ENCODE peak calls at places on chromosomes 3 and 15, in seven cellular contexts. One of them, this sample, is unnamed.

GRCh38 chr3:71253169-71253568 is 330.4 kb downstream of the FOXP1 start:
- DNase-seq in cardiac muscle cell: no peak
- DNase-seq in GM12878: no peak
- DNase-seq in adrenal gland: no peak
- DNase-seq in MM.1S: no peak
- DNase-seq in endodermal cell: no peak
- DNase-seq in endothelial cell of umbilical vein: no peak
- DNase-seq in this sample: no peak

GRCh38 chr3:101780661-101781060 is 1.6 kb downstream of the NXPE3 start:
- DNase-seq in cardiac muscle cell: peak; percentile 85
- DNase-seq in GM12878: no peak
- DNase-seq in adrenal gland: no peak
- DNase-seq in MM.1S: peak; percentile 41
- DNase-seq in endodermal cell: no peak
- DNase-seq in endothelial cell of umbilical vein: peak; percentile 52
- DNase-seq in this sample: no peak

GRCh38 chr3:141111364-141112150 is 60.4 kb downstream of the SPSB4 start:
- DNase-seq in cardiac muscle cell: no peak
- DNase-seq in GM12878: no peak
- DNase-seq in adrenal gland: no peak
- DNase-seq in MM.1S: no peak
- DNase-seq in endodermal cell: no peak
- DNase-seq in endothelial cell of umbilical vein: no peak
- DNase-seq in this sample: no peak

GRCh38 chr3:183626877-183627594 is 8.4 kb upstream of the KLHL24 start:
- DNase-seq in cardiac muscle cell: no peak
- DNase-seq in GM12878: no peak
- DNase-seq in adrenal gland: peak; percentile 39
- DNase-seq in MM.1S: no peak
- DNase-seq in endodermal cell: no peak
- DNase-seq in endothelial cell of umbilical vein: no peak
- DNase-seq in this sample: no peak

GRCh38 chr15:85751731-85752421 is 42.8 kb downstream of the KLHL25 start:
- DNase-seq in cardiac muscle cell: no peak
- DNase-seq in GM12878: no peak
- DNase-seq in adrenal gland: no peak
- DNase-seq in MM.1S: no peak
- DNase-seq in endodermal cell: peak; percentile 86
- DNase-seq in endothelial cell of umbilical vein: no peak
- DNase-seq in this sample: no peak

GRCh38 chr3:127720985-127721384 is 48.2 kb downstream of the ABTB1 start:
- DNase-seq in cardiac muscle cell: no peak
- DNase-seq in GM12878: no peak
- DNase-seq in adrenal gland: no peak
- DNase-seq in MM.1S: no peak
- DNase-seq in endodermal cell: no peak
- DNase-seq in endothelial cell of umbilical vein: no peak
- DNase-seq in this sample: no peak

GRCh38 chr3:170410428-170411029 is 8.1 kb upstream of the CLDN11 start:
- DNase-seq in cardiac muscle cell: peak; percentile 47
- DNase-seq in GM12878: no peak
- DNase-seq in adrenal gland: no peak
- DNase-seq in MM.1S: peak; percentile 51
- DNase-seq in endodermal cell: no peak
- DNase-seq in endothelial cell of umbilical vein: peak; percentile 50
- DNase-seq in this sample: no peak

GRCh38 chr15:73637527-73637926 is 4.3 kb upstream of the NPTN start:
- DNase-seq in cardiac muscle cell: peak; percentile 23
- DNase-seq in GM12878: no peak
- DNase-seq in adrenal gland: no peak
- DNase-seq in MM.1S: no peak
- DNase-seq in endodermal cell: no peak
- DNase-seq in endothelial cell of umbilical vein: no peak
- DNase-seq in this sample: no peak

GRCh38 chr3:42557849-42558248 is 23.9 kb downstream of the SEC22C start:
- DNase-seq in cardiac muscle cell: no peak
- DNase-seq in GM12878: no peak
- DNase-seq in adrenal gland: no peak
- DNase-seq in MM.1S: no peak
- DNase-seq in endodermal cell: peak; percentile 49
- DNase-seq in endothelial cell of umbilical vein: no peak
- DNase-seq in this sample: no peak

GRCh38 chr3:30084971-30085403 is 521.4 kb upstream of the TGFBR2 start:
- DNase-seq in cardiac muscle cell: peak; percentile 10
- DNase-seq in GM12878: no peak
- DNase-seq in adrenal gland: no peak
- DNase-seq in MM.1S: no peak
- DNase-seq in endodermal cell: peak; percentile 88
- DNase-seq in endothelial cell of umbilical vein: peak; percentile 10
- DNase-seq in this sample: no peak

GRCh38 chr15:72474912-72475601 is 927 bp downstream of the ARIH1 start:
- DNase-seq in cardiac muscle cell: peak; percentile 90
- DNase-seq in GM12878: peak; percentile 35
- DNase-seq in adrenal gland: peak; percentile 87
- DNase-seq in MM.1S: peak; percentile 74
- DNase-seq in endodermal cell: peak; percentile 86
- DNase-seq in endothelial cell of umbilical vein: peak; percentile 81
- DNase-seq in this sample: peak; percentile 78

GRCh38 chr15:67067930-67068542 is 2.6 kb downstream of the SMAD3 start:
- DNase-seq in cardiac muscle cell: peak; percentile 45
- DNase-seq in GM12878: no peak
- DNase-seq in adrenal gland: no peak
- DNase-seq in MM.1S: peak; percentile 50
- DNase-seq in endodermal cell: no peak
- DNase-seq in endothelial cell of umbilical vein: peak; percentile 47
- DNase-seq in this sample: no peak

GRCh38 chr3:132554437-132554836 is 42.6 kb upstream of the ACKR4 start:
- DNase-seq in cardiac muscle cell: peak; percentile 39
- DNase-seq in GM12878: no peak
- DNase-seq in adrenal gland: no peak
- DNase-seq in MM.1S: no peak
- DNase-seq in endodermal cell: no peak
- DNase-seq in endothelial cell of umbilical vein: peak; percentile 92
- DNase-seq in this sample: no peak

GRCh38 chr3:178629430-178630178 is 93.4 kb downstream of the KCNMB2 start:
- DNase-seq in cardiac muscle cell: no peak
- DNase-seq in GM12878: no peak
- DNase-seq in adrenal gland: no peak
- DNase-seq in MM.1S: no peak
- DNase-seq in endodermal cell: no peak
- DNase-seq in endothelial cell of umbilical vein: no peak
- DNase-seq in this sample: no peak

GRCh38 chr3:9933561-9934234 is at the start of gene CRELD1:
- DNase-seq in cardiac muscle cell: peak; percentile 96
- DNase-seq in GM12878: peak; percentile 81
- DNase-seq in adrenal gland: peak; percentile 98
- DNase-seq in MM.1S: peak; percentile 96
- DNase-seq in endodermal cell: peak; percentile 98
- DNase-seq in endothelial cell of umbilical vein: peak; percentile 97
- DNase-seq in this sample: peak; percentile 96

GRCh38 chr3:11807651-11808050 is 39.0 kb downstream of the TAMM41 start:
- DNase-seq in cardiac muscle cell: no peak
- DNase-seq in GM12878: no peak
- DNase-seq in adrenal gland: no peak
- DNase-seq in MM.1S: no peak
- DNase-seq in endodermal cell: no peak
- DNase-seq in endothelial cell of umbilical vein: no peak
- DNase-seq in this sample: no peak

GRCh38 chr3:38039101-38039898 is at the start of gene DLEC1:
- DNase-seq in cardiac muscle cell: peak; percentile 74
- DNase-seq in GM12878: no peak
- DNase-seq in adrenal gland: peak; percentile 49
- DNase-seq in MM.1S: peak; percentile 84
- DNase-seq in endodermal cell: peak; percentile 90
- DNase-seq in endothelial cell of umbilical vein: peak; percentile 26
- DNase-seq in this sample: peak; percentile 86

GRCh38 chr15:64921711-64922110 is 10.0 kb downstream of the ANKDD1A start:
- DNase-seq in cardiac muscle cell: no peak
- DNase-seq in GM12878: no peak
- DNase-seq in adrenal gland: no peak
- DNase-seq in MM.1S: no peak
- DNase-seq in endodermal cell: no peak
- DNase-seq in endothelial cell of umbilical vein: no peak
- DNase-seq in this sample: no peak

GRCh38 chr3:4745240-4745620 is 234.0 kb upstream of the BHLHE40 start:
- DNase-seq in cardiac muscle cell: no peak
- DNase-seq in GM12878: no peak
- DNase-seq in adrenal gland: no peak
- DNase-seq in MM.1S: no peak
- DNase-seq in endodermal cell: no peak
- DNase-seq in endothelial cell of umbilical vein: peak; percentile 33
- DNase-seq in this sample: no peak

GRCh38 chr15:62928996-62929350 is 113.6 kb upstream of the TPM1 start:
- DNase-seq in cardiac muscle cell: no peak
- DNase-seq in GM12878: no peak
- DNase-seq in adrenal gland: no peak
- DNase-seq in MM.1S: no peak
- DNase-seq in endodermal cell: no peak
- DNase-seq in endothelial cell of umbilical vein: peak; percentile 64
- DNase-seq in this sample: no peak

GRCh38 chr3:191952186-191952585 is 491.2 kb downstream of the PYDC2 start:
- DNase-seq in cardiac muscle cell: no peak
- DNase-seq in GM12878: no peak
- DNase-seq in adrenal gland: no peak
- DNase-seq in MM.1S: no peak
- DNase-seq in endodermal cell: no peak
- DNase-seq in endothelial cell of umbilical vein: no peak
- DNase-seq in this sample: no peak

GRCh38 chr15:67745059-67745993 is 80.0 kb upstream of the SKOR1 start:
- DNase-seq in cardiac muscle cell: peak; percentile 51
- DNase-seq in GM12878: no peak
- DNase-seq in adrenal gland: no peak
- DNase-seq in MM.1S: no peak
- DNase-seq in endodermal cell: no peak
- DNase-seq in endothelial cell of umbilical vein: no peak
- DNase-seq in this sample: no peak

GRCh38 chr15:95594496-95594895 is 736.0 kb upstream of the NR2F2 start:
- DNase-seq in cardiac muscle cell: no peak
- DNase-seq in GM12878: no peak
- DNase-seq in adrenal gland: no peak
- DNase-seq in MM.1S: no peak
- DNase-seq in endodermal cell: no peak
- DNase-seq in endothelial cell of umbilical vein: no peak
- DNase-seq in this sample: no peak

GRCh38 chr15:95596487-95596886 is 734.0 kb upstream of the NR2F2 start:
- DNase-seq in cardiac muscle cell: no peak
- DNase-seq in GM12878: no peak
- DNase-seq in adrenal gland: peak; percentile 14
- DNase-seq in MM.1S: no peak
- DNase-seq in endodermal cell: peak; percentile 76
- DNase-seq in endothelial cell of umbilical vein: no peak
- DNase-seq in this sample: no peak

GRCh38 chr15:95590533-95591044 is 739.9 kb upstream of the NR2F2 start:
- DNase-seq in cardiac muscle cell: peak; percentile 54
- DNase-seq in GM12878: no peak
- DNase-seq in adrenal gland: no peak
- DNase-seq in MM.1S: no peak
- DNase-seq in endodermal cell: no peak
- DNase-seq in endothelial cell of umbilical vein: peak; percentile 50
- DNase-seq in this sample: no peak

GRCh38 chr15:95591886-95592285 is 738.6 kb upstream of the NR2F2 start:
- DNase-seq in cardiac muscle cell: no peak
- DNase-seq in GM12878: no peak
- DNase-seq in adrenal gland: no peak
- DNase-seq in MM.1S: no peak
- DNase-seq in endodermal cell: no peak
- DNase-seq in endothelial cell of umbilical vein: no peak
- DNase-seq in this sample: no peak

DNA sequence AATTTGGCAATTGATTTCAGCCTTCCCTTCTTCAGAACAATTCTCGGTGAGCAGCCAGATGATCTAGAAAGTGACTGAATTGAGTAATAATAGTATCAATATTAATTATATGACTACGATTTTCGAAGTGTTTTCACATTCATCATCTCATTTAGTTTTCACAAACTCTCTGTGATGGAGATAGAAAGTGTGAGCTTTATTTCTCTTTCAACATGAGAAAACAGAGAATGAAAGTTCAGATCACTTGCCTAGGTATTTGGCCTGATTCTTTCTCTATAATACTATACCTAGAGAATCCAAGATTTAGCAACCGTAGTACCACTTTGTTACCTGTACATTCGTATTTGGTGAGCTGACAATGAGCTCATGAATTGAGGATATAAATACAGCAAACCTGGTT is 739.2 kb upstream of the NR2F2 start:
- DNase-seq in cardiac muscle cell: no peak
- DNase-seq in GM12878: no peak
- DNase-seq in adrenal gland: no peak
- DNase-seq in MM.1S: no peak
- DNase-seq in endodermal cell: no peak
- DNase-seq in endothelial cell of umbilical vein: no peak
- DNase-seq in this sample: no peak
- H3K9me3 ChIP-seq in cardiac muscle cell: no peaks in the 10 kb centered on the region
- H3K9me3 ChIP-seq in GM12878: no peaks in the 10 kb centered on the region
- H3K9me3 ChIP-seq in adrenal gland: no peaks in the 10 kb centered on the region
- H3K9me3 ChIP-seq in MM.1S: no peaks in the 10 kb centered on the region
- H3K9me3 ChIP-seq in endodermal cell: no peaks in the 10 kb centered on the region
- H3K9me3 ChIP-seq in endothelial cell of umbilical vein: no peaks in the 10 kb centered on the region
- H3K9me3 ChIP-seq in this sample: no peaks in the 10 kb centered on the region

GRCh38 chr3:50172615-50173220 is 17.6 kb downstream of the SEMA3F start:
- DNase-seq in cardiac muscle cell: no peak
- DNase-seq in GM12878: no peak
- DNase-seq in adrenal gland: no peak
- DNase-seq in MM.1S: no peak
- DNase-seq in endodermal cell: no peak
- DNase-seq in endothelial cell of umbilical vein: no peak
- DNase-seq in this sample: no peak
- H3K27ac ChIP-seq in cardiac muscle cell: no peak overlapping the region
- H3K27ac ChIP-seq in GM12878: no peak overlapping the region
- H3K27ac ChIP-seq in adrenal gland: no peak overlapping the region
- H3K27ac ChIP-seq in MM.1S: no peak overlapping the region
- H3K27ac ChIP-seq in endodermal cell: no peak overlapping the region
- H3K27ac ChIP-seq in endothelial cell of umbilical vein: peak overlapping the region; percentile 99
- H3K27ac ChIP-seq in this sample: no peak overlapping the region

GRCh38 chr3:35081902-35082301 is 557.4 kb upstream of the ARPP21 start:
- DNase-seq in cardiac muscle cell: no peak
- DNase-seq in GM12878: no peak
- DNase-seq in adrenal gland: no peak
- DNase-seq in MM.1S: no peak
- DNase-seq in endodermal cell: no peak
- DNase-seq in endothelial cell of umbilical vein: no peak
- DNase-seq in this sample: no peak
- H3K9me3 ChIP-seq in cardiac muscle cell: no peaks in the 10 kb centered on the region
- H3K9me3 ChIP-seq in GM12878: no peaks in the 10 kb centered on the region
- H3K9me3 ChIP-seq in adrenal gland: no peaks in the 10 kb centered on the region
- H3K9me3 ChIP-seq in MM.1S: no peaks in the 10 kb centered on the region
- H3K9me3 ChIP-seq in endodermal cell: no peaks in the 10 kb centered on the region
- H3K9me3 ChIP-seq in endothelial cell of umbilical vein: no peaks in the 10 kb centered on the region
- H3K9me3 ChIP-seq in this sample: no peaks in the 10 kb centered on the region

DNA sequence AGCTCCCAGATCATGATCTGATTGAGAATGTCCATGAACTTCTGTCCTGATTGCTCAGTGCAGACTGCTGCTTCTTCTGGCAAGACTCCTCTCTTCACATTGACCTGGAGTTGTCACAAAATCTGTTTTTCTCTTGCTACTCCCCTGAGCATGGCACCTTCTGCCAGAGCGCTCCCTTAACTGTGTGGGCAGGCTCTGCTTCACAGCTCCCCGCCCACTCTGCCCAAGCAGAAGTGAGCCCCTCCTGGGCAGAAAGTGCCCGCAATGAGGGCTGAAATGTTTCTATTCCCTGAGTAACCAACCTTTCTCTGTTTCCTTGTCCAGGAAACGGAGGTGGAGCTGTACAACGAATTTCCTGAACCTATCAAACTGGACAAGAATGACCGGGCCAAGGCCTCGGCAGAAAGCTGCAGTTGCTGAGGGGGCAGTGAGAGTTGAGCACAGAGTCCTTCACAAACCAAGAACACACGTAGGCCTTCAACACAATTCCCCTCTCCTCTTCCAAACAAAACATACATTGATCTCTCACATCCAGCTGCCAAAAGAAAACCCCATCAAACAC is 66.3 kb upstream of the ACAD9 start:
- DNase-seq in cardiac muscle cell: no peak
- DNase-seq in GM12878: no peak
- DNase-seq in adrenal gland: no peak
- DNase-seq in MM.1S: no peak
- DNase-seq in endodermal cell: no peak
- DNase-seq in endothelial cell of umbilical vein: peak; percentile 74
- DNase-seq in this sample: no peak
- H3K27ac ChIP-seq in cardiac muscle cell: peak overlapping the region; percentile 94
- H3K27ac ChIP-seq in GM12878: no peak overlapping the region
- H3K27ac ChIP-seq in adrenal gland: no peak overlapping the region
- H3K27ac ChIP-seq in MM.1S: no peak overlapping the region
- H3K27ac ChIP-seq in endodermal cell: no peak overlapping the region
- H3K27ac ChIP-seq in endothelial cell of umbilical vein: peak overlapping the region; percentile 4
- H3K27ac ChIP-seq in this sample: no peak overlapping the region

This sample was measured in colonic mucosa.